ENCODE peak calls at places on chromosomes 3 and 15, in six cellular contexts. P is HepG2, Y is RWPE2, C is heart right ventricle, R is DND-41, U is IMR-90. T is an unnamed sample.

GRCh38 chr3:57068437-57069089 is 8.1 kb downstream of the SPATA12 start:
- ATAC-seq in Y (peak), C (peak), R (no peak), P (no peak), U (peak), T (peak)

GRCh38 chr3:153090973-153091372 is 71.1 kb upstream of the RAP2B start:
- ATAC-seq in C (no peak), P (no peak), R (no peak), U (no peak), Y (no peak), T (no peak)

GRCh38 chr15:89002281-89002761 is 85.9 kb upstream of the ABHD2 start:
- ATAC-seq in P (peak), Y (peak), C (peak), R (no peak), U (peak), T (no peak)

GRCh38 chr15:70479785-70480184 is 283.6 kb downstream of the UACA start:
- ATAC-seq in R (no peak), P (no peak), U (no peak), Y (no peak), C (no peak), T (no peak)

GRCh38 chr3:190886945-190887344 is 24.5 kb upstream of the GMNC start:
- ATAC-seq in U (no peak), R (no peak), Y (peak), P (no peak), C (no peak), T (no peak)

GRCh38 chr15:39586387-39587171 is 5.7 kb downstream of the THBS1 start:
- ATAC-seq in C (no peak), P (no peak), U (no peak), Y (peak), R (no peak), T (no peak)

GRCh38 chr15:90694987-90695386 is 22.2 kb upstream of the BLM start:
- ATAC-seq in Y (no peak), C (no peak), R (no peak), P (no peak), U (no peak), T (no peak)

GRCh38 chr3:121545564-121546455 is at the start of gene POLQ:
- ATAC-seq in Y (peak), C (peak), R (peak), P (peak), U (peak), T (peak)

GRCh38 chr3:149044329-149045083 is 41.8 kb downstream of the HLTF start:
- ATAC-seq in P (no peak), Y (no peak), U (no peak), C (no peak), R (no peak), T (no peak)

GRCh38 chr3:21778715-21779114 is 27.7 kb upstream of the ZNF385D start:
- ATAC-seq in C (no peak), U (no peak), Y (no peak), P (no peak), R (no peak), T (no peak)

GRCh38 chr3:108698461-108698860 is 58.7 kb downstream of the RETNLB start:
- ATAC-seq in C (no peak), U (no peak), Y (no peak), R (no peak), P (no peak), T (no peak)

GRCh38 chr3:96700322-96701315 is 113.8 kb upstream of the EPHA6 start:
- ATAC-seq in U (no peak), C (no peak), P (peak), Y (no peak), R (no peak), T (no peak)

GRCh38 chr15:76987896-76988860 is 6.7 kb upstream of the PSTPIP1 start:
- ATAC-seq in Y (no peak), C (peak), U (no peak), P (no peak), R (no peak), T (peak)

GRCh38 chr3:15682766-15683165 is 81.2 kb downstream of the BTD start:
- ATAC-seq in P (no peak), U (peak), C (no peak), R (no peak), Y (no peak), T (no peak)

GRCh38 chr15:88066758-88067157 is 189.8 kb downstream of the NTRK3 start:
- ATAC-seq in P (no peak), U (no peak), R (no peak), Y (peak), C (no peak), T (no peak)

GRCh38 chr3:108428580-108428979 is 81.8 kb downstream of the MYH15 start:
- ATAC-seq in R (no peak), C (no peak), Y (no peak), P (no peak), U (no peak), T (no peak)

GRCh38 chr3:57031622-57032541 is 28.6 kb upstream of the SPATA12 start:
- ATAC-seq in P (no peak), U (no peak), R (no peak), Y (no peak), C (no peak), T (peak)

GRCh38 chr15:76961277-76962010 is 29.9 kb downstream of the RCN2 start:
- ATAC-seq in Y (no peak), C (peak), P (no peak), R (no peak), U (no peak), T (peak)

GRCh38 chr3:4580346-4581019 is 87.3 kb downstream of the ITPR1 start:
- ATAC-seq in Y (no peak), C (peak), P (no peak), U (no peak), R (no peak), T (no peak)

GRCh38 chr3:85007195-85008094 is 48.7 kb downstream of the CADM2 start:
- ATAC-seq in U (no peak), R (no peak), C (no peak), Y (peak), P (peak), T (no peak)

GRCh38 chr15:70852501-70853269 is 1.3 kb downstream of the LARP6 start:
- ATAC-seq in R (no peak), C (peak), Y (peak), P (no peak), U (peak), T (no peak)

GRCh38 chr15:70133296-70133695 is 35.6 kb upstream of the TLE3 start:
- ATAC-seq in P (peak), U (no peak), C (peak), Y (no peak), R (no peak), T (no peak)

GRCh38 chr3:63207066-63207590 is 71.0 kb upstream of the SYNPR start:
- ATAC-seq in P (no peak), R (no peak), Y (no peak), U (no peak), C (no peak), T (no peak)

GRCh38 chr3:63199606-63200005 is 78.5 kb upstream of the SYNPR start:
- ATAC-seq in Y (no peak), U (no peak), P (no peak), R (no peak), C (no peak), T (no peak)

DNA sequence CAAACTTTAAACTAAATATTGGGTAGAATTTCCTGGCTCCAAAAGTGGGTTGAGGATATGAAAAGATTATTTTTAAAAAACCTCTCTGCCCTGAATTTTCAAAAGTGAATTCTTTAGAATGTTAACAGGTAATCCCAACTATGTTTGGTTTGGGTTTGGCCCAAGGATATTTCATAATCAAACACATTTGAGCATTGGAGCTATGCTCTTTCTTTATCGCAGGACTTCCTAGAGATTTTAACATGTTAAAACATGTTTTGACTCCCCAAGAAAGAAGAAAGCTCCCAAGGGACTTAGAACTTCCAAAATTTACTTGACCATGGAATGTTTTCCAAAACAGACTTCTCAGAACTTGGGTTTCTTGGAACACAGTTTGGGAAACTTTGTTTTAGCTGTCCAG is 75.6 kb upstream of the SYNPR start:
- ATAC-seq in C (no peak), Y (no peak), P (no peak), R (no peak), U (no peak), T (no peak)
- H3K27ac ChIP-seq in C (no peak), Y (no peak), P (no peak), R (no peak), U (no peak), T (no peak)

GRCh38 chr15:36888018-36888992 is 212.0 kb downstream of the MEIS2 start:
- ATAC-seq in P (peak), Y (no peak), U (no peak), C (peak), R (no peak), T (peak)
- H3K27ac ChIP-seq in P (no peak), Y (no peak), U (no peak), C (no peak), R (no peak), T (peak)

DNA sequence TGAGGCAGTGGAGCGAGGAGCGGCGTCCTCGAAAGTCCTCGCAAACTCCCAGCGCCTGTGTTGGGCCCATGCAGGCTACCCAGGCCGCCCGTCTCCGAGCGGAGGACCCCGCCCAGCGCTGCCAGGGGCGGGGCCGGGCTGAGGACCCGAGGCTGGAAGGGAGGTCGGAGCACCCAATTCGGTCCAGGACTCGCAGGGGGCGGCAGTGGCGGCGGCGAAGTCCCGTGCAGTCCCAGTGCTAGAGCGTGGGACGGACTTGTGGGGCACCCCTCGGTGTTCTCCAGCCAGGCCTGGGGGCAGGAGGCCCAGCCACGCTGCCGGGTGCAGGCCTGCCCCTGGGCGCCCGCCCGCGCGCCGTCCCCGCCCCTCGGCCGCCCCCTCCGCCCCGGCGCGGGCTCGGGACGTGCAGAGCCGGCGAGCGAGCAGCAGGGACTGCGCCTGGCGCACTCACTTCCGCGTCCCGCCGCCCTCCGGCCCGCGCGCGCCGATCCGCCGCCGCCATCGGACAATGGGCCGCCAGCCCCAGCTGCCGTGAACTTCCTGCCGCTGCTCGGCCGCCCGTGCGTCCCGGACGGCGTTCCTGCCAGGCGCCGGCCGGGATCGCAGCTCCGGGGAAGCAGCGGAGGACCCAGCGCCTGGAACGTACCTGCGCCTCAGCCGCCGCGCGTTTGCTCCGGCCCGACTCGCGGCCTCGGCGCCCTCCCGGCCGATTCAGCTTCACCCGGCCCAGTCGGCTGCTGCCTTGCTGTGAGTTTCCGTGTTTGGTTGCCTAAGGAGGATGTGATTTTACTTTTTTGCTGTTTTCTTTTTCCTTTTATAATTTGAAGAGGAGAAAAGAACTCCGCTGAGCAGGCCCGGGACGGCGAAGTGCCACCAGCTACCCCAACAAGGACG is 596 bp upstream of the LIMD1 start:
- ATAC-seq in U (peak), P (peak), Y (peak), R (peak), C (peak), T (peak)
- H3K27ac ChIP-seq in U (peak), P (peak), Y (peak), R (peak), C (peak), T (peak)

DNA sequence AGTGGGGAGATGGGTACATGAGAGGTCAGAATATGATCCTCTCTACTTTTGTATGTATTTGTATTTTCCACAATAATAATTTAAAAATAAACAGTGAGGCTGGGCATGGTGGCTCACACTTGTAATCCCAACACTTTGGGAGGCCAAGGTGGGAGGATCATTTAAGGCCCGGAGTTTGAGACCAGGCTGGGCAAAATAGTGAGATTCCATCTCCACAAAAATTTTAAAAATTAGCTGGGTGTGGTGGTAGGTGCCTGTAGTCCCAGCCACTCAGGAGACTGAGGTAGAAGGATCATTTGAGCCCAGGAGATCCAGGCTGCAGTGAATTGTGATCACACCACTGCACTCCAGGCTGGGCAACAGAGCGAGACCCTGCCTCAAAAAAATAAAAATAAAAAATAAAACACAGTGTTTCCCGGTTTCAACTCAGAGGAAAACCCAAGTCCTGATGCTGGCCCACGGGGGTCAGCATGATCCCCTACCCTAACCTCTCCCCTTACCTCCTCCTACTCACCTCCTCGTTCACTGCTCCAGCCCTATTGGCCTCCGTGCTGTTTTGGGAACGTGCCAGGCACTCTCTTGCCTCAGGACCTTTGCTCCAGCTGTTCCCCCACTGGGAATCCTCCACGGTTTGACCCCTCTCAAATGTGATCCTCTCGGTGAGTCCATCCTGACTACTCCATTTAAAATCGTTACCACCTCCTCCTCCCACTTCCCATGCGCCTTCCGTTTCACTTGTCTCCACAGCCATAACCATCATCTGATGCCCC is 2.9 kb upstream of the KLHL40 start:
- ATAC-seq in C (no peak), Y (no peak), U (no peak), P (no peak), R (no peak), T (no peak)
- H3K27ac ChIP-seq in C (peak), Y (no peak), U (no peak), P (no peak), R (no peak), T (no peak)

DNA sequence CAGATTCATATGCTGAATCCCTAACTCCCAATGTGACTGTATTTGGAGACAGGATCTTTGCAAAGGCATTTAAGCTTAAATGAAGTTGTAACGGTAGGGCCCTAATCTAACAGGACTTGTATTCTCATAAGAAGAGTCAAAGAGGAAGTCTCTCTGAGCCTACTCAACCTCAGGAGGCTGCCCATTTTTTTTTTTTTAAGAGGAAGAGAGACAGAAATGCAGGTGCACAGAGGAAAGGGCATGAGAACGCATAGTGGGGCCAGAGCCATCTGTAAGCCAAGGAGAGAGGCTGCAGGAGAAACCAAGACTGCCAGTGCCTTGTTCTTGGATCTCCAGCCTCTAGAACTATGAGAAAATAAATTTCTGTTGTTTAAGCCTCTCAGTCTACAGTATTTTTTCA is 28.4 kb downstream of the ZNF860 start:
- ATAC-seq in C (no peak), R (peak), Y (no peak), P (no peak), U (no peak), T (no peak)
- H3K27ac ChIP-seq in C (no peak), R (no peak), Y (no peak), P (no peak), U (no peak), T (no peak)

DNA sequence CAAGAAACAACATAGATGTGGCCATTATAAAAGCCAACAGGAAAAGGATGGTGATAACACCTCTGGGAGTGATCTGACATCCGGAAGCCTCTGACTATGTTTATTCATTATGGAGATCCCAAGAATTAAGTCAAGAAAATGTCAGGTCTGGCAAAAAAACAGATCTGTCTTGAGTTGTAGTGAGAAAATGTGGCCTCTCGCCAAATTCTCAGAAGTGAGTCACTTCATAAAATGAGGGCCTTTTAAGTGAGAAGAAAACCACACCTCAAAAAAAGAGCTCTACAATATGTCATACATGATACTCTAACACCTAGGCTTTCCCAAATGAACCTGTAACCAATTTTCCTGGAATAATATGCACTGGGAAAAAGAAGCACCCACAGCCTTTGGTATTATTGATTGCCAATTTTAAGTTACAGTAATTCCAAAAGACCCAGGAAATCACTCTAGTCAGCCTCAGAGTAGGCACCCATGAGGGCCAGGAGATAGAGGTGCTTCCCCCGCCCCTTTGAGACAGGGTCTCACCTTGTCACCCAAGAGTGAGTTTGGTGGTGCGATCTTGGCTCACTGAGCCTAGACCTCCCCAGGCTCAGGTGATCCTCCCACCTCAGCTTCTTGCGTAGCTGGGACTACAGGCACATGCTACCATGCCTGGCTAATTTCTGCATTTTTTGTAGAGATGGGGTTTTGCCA is 38.0 kb downstream of the CCR3 start:
- ATAC-seq in U (no peak), R (no peak), Y (peak), C (no peak), P (no peak), T (no peak)
- H3K27ac ChIP-seq in U (no peak), R (no peak), Y (no peak), C (no peak), P (no peak), T (no peak)

GRCh38 chr15:94259863-94260262 is 28.5 kb downstream of the MCTP2 start:
- ATAC-seq in P (no peak), C (no peak), U (no peak), Y (no peak), R (no peak), T (no peak)
- H3K27ac ChIP-seq in P (no peak), C (no peak), U (no peak), Y (peak), R (no peak), T (no peak)

GRCh38 chr3:141784096-141784495 is 20.9 kb downstream of the GRK7 start:
- ATAC-seq in P (peak), C (no peak), R (no peak), Y (no peak), U (no peak), T (no peak)
- H3K27ac ChIP-seq in P (no peak), C (no peak), R (no peak), Y (no peak), U (no peak), T (no peak)

GRCh38 chr15:40928975-40929729 is at the start of gene DLL4:
- ATAC-seq in R (no peak), P (peak), C (peak), U (peak), Y (peak), T (peak)
- H3K27ac ChIP-seq in R (no peak), P (no peak), C (peak), U (no peak), Y (no peak), T (no peak)

DNA sequence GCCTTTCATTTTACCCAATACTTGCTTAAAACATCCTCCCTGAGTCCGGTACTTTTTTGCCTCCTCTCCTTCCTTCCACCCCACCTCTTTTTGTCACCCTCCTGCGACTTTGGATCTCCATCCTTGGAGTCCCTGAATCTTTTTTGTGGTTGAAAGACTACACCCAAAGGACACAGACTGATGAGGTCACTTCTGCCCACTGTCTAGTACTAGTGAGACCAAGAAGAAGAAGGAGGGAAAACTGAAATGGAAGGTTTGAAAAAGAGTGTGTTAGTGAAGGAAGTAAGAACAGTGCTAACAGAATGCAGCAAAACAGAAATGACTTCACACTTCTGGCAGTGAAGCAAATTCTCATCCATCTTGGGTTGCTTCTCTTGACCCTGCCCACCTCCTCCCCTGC is 6.6 kb downstream of the B3GNT5 start:
- ATAC-seq in U (no peak), C (peak), P (no peak), Y (no peak), R (no peak), T (peak)
- H3K27ac ChIP-seq in U (no peak), C (no peak), P (no peak), Y (peak), R (no peak), T (no peak)

T was measured in gastroesophageal sphincter.